ENCODE peak calls at places on chromosomes 2 and 18, in ten cellular contexts. One of them, this sample, is unnamed.

GRCh38 chr2:229660951-229661350 is 53.4 kb downstream of the DNER start:
- DNase-seq in sciatic nerve: no peak
- DNase-seq in Peyer's patch: no peak
- DNase-seq in occipital lobe: no peak
- DNase-seq in psoas muscle: no peak
- DNase-seq in Caco-2: no peak
- DNase-seq in amniotic stem cell: no peak
- DNase-seq in ACHN: peak
- DNase-seq in esophagus squamous epithelium: no peak
- DNase-seq in HL-60: no peak
- DNase-seq in this sample: no peak

GRCh38 chr2:237471457-237472186 is 15.4 kb upstream of the MLPH start:
- DNase-seq in sciatic nerve: no peak
- DNase-seq in Peyer's patch: no peak
- DNase-seq in occipital lobe: no peak
- DNase-seq in psoas muscle: peak
- DNase-seq in Caco-2: peak
- DNase-seq in amniotic stem cell: no peak
- DNase-seq in ACHN: peak
- DNase-seq in esophagus squamous epithelium: no peak
- DNase-seq in HL-60: no peak
- DNase-seq in this sample: peak

GRCh38 chr2:96175951-96176350 is 30.7 kb upstream of the DUSP2 start:
- DNase-seq in sciatic nerve: no peak
- DNase-seq in Peyer's patch: no peak
- DNase-seq in occipital lobe: no peak
- DNase-seq in psoas muscle: no peak
- DNase-seq in Caco-2: no peak
- DNase-seq in amniotic stem cell: no peak
- DNase-seq in ACHN: no peak
- DNase-seq in esophagus squamous epithelium: no peak
- DNase-seq in HL-60: no peak
- DNase-seq in this sample: no peak

GRCh38 chr2:176152350-176153181 is 1.2 kb downstream of the HOXD4 start:
- DNase-seq in sciatic nerve: no peak
- DNase-seq in Peyer's patch: no peak
- DNase-seq in occipital lobe: no peak
- DNase-seq in psoas muscle: no peak
- DNase-seq in Caco-2: no peak
- DNase-seq in amniotic stem cell: no peak
- DNase-seq in ACHN: peak
- DNase-seq in esophagus squamous epithelium: no peak
- DNase-seq in HL-60: no peak
- DNase-seq in this sample: no peak

GRCh38 chr2:138516030-138516704 is 14.6 kb downstream of the SPOPL start:
- DNase-seq in sciatic nerve: no peak
- DNase-seq in Peyer's patch: no peak
- DNase-seq in occipital lobe: no peak
- DNase-seq in psoas muscle: no peak
- DNase-seq in Caco-2: no peak
- DNase-seq in amniotic stem cell: no peak
- DNase-seq in ACHN: peak
- DNase-seq in esophagus squamous epithelium: no peak
- DNase-seq in HL-60: no peak
- DNase-seq in this sample: no peak

GRCh38 chr2:210363876-210364275 is 48.9 kb upstream of the MYL1 start:
- DNase-seq in sciatic nerve: no peak
- DNase-seq in Peyer's patch: no peak
- DNase-seq in occipital lobe: no peak
- DNase-seq in psoas muscle: no peak
- DNase-seq in Caco-2: no peak
- DNase-seq in amniotic stem cell: no peak
- DNase-seq in ACHN: no peak
- DNase-seq in esophagus squamous epithelium: no peak
- DNase-seq in HL-60: no peak
- DNase-seq in this sample: no peak

GRCh38 chr2:167132906-167133555 is 244.8 kb downstream of the XIRP2 start:
- DNase-seq in sciatic nerve: no peak
- DNase-seq in Peyer's patch: no peak
- DNase-seq in occipital lobe: no peak
- DNase-seq in psoas muscle: no peak
- DNase-seq in Caco-2: no peak
- DNase-seq in amniotic stem cell: no peak
- DNase-seq in ACHN: no peak
- DNase-seq in esophagus squamous epithelium: no peak
- DNase-seq in HL-60: no peak
- DNase-seq in this sample: no peak

GRCh38 chr18:68742206-68742605 is 27.3 kb upstream of the TMX3 start:
- DNase-seq in sciatic nerve: no peak
- DNase-seq in Peyer's patch: no peak
- DNase-seq in occipital lobe: no peak
- DNase-seq in psoas muscle: no peak
- DNase-seq in Caco-2: no peak
- DNase-seq in amniotic stem cell: no peak
- DNase-seq in ACHN: no peak
- DNase-seq in esophagus squamous epithelium: no peak
- DNase-seq in HL-60: no peak
- DNase-seq in this sample: no peak

GRCh38 chr2:8566788-8567468 is 114.9 kb upstream of the ID2 start:
- DNase-seq in sciatic nerve: peak
- DNase-seq in Peyer's patch: no peak
- DNase-seq in occipital lobe: no peak
- DNase-seq in psoas muscle: no peak
- DNase-seq in Caco-2: peak
- DNase-seq in amniotic stem cell: no peak
- DNase-seq in ACHN: no peak
- DNase-seq in esophagus squamous epithelium: no peak
- DNase-seq in HL-60: no peak
- DNase-seq in this sample: peak

GRCh38 chr2:83196225-83196624 is 1262.9 kb downstream of the SUCLG1 start:
- DNase-seq in sciatic nerve: no peak
- DNase-seq in Peyer's patch: no peak
- DNase-seq in occipital lobe: no peak
- DNase-seq in psoas muscle: no peak
- DNase-seq in Caco-2: no peak
- DNase-seq in amniotic stem cell: peak
- DNase-seq in ACHN: peak
- DNase-seq in esophagus squamous epithelium: no peak
- DNase-seq in HL-60: no peak
- DNase-seq in this sample: no peak

GRCh38 chr18:24818451-24818850 is 358.0 kb downstream of the HRH4 start:
- DNase-seq in sciatic nerve: no peak
- DNase-seq in Peyer's patch: no peak
- DNase-seq in occipital lobe: no peak
- DNase-seq in psoas muscle: no peak
- DNase-seq in Caco-2: no peak
- DNase-seq in amniotic stem cell: no peak
- DNase-seq in ACHN: no peak
- DNase-seq in esophagus squamous epithelium: no peak
- DNase-seq in HL-60: no peak
- DNase-seq in this sample: no peak

GRCh38 chr2:26970928-26971627 is 641 bp downstream of the MAPRE3 start:
- DNase-seq in sciatic nerve: no peak
- DNase-seq in Peyer's patch: no peak
- DNase-seq in occipital lobe: no peak
- DNase-seq in psoas muscle: no peak
- DNase-seq in Caco-2: no peak
- DNase-seq in amniotic stem cell: no peak
- DNase-seq in ACHN: no peak
- DNase-seq in esophagus squamous epithelium: no peak
- DNase-seq in HL-60: peak
- DNase-seq in this sample: no peak

This sample was measured in left lobe of liver.